ENCODE peak calls at places on chromosomes 12 and 14, in five cellular contexts. One of them, this sample, is unnamed.

GRCh38 chr12:103855036-103855712 is 14.1 kb upstream of the NT5DC3 start:
- DNase-seq in endothelial cell: no peak
- DNase-seq in stomach: no peak
- DNase-seq in AG09309: no peak
- DNase-seq in fibroblast of pulmonary artery: peak; percentile 55
- DNase-seq in this sample: peak; percentile 28

GRCh38 chr12:18690653-18691052 is 47.2 kb downstream of the PLCZ1 start:
- DNase-seq in endothelial cell: no peak
- DNase-seq in stomach: no peak
- DNase-seq in AG09309: peak; percentile 27
- DNase-seq in fibroblast of pulmonary artery: peak; percentile 72
- DNase-seq in this sample: peak; percentile 37

GRCh38 chr12:129531004-129531403 is 372.8 kb downstream of the TMEM132D start:
- DNase-seq in endothelial cell: no peak
- DNase-seq in stomach: peak; percentile 60
- DNase-seq in AG09309: no peak
- DNase-seq in fibroblast of pulmonary artery: no peak
- DNase-seq in this sample: no peak

GRCh38 chr12:6386038-6386437 is 2.1 kb downstream of the LTBR start:
- DNase-seq in endothelial cell: no peak
- DNase-seq in stomach: no peak
- DNase-seq in AG09309: no peak
- DNase-seq in fibroblast of pulmonary artery: no peak
- DNase-seq in this sample: no peak

GRCh38 chr12:111699962-111700361 is 14.1 kb downstream of the ACAD10 start:
- DNase-seq in endothelial cell: no peak
- DNase-seq in stomach: no peak
- DNase-seq in AG09309: no peak
- DNase-seq in fibroblast of pulmonary artery: no peak
- DNase-seq in this sample: no peak

GRCh38 chr12:49505672-49506071 is 33.2 kb upstream of the KCNH3 start:
- DNase-seq in endothelial cell: no peak
- DNase-seq in stomach: no peak
- DNase-seq in AG09309: no peak
- DNase-seq in fibroblast of pulmonary artery: peak; percentile 42
- DNase-seq in this sample: no peak

GRCh38 chr14:80988742-80989429 is 33.5 kb downstream of the TSHR start:
- DNase-seq in endothelial cell: no peak
- DNase-seq in stomach: no peak
- DNase-seq in AG09309: no peak
- DNase-seq in fibroblast of pulmonary artery: no peak
- DNase-seq in this sample: no peak

GRCh38 chr12:117832459-117833457 is 136.0 kb downstream of the KSR2 start:
- DNase-seq in endothelial cell: no peak
- DNase-seq in stomach: no peak
- DNase-seq in AG09309: peak; percentile 41
- DNase-seq in fibroblast of pulmonary artery: no peak
- DNase-seq in this sample: no peak

GRCh38 chr14:64764641-64765520 is 60.7 kb downstream of the PLEKHG3 start:
- DNase-seq in endothelial cell: peak; percentile 82
- DNase-seq in stomach: peak; percentile 77
- DNase-seq in AG09309: no peak
- DNase-seq in fibroblast of pulmonary artery: peak; percentile 80
- DNase-seq in this sample: peak; percentile 75

GRCh38 chr14:93733231-93733630 is 55.1 kb downstream of the PRIMA1 start:
- DNase-seq in endothelial cell: no peak
- DNase-seq in stomach: peak; percentile 44
- DNase-seq in AG09309: no peak
- DNase-seq in fibroblast of pulmonary artery: no peak
- DNase-seq in this sample: peak; percentile 4

GRCh38 chr12:86801439-86801838 is 545.2 kb upstream of the MGAT4C start:
- DNase-seq in endothelial cell: no peak
- DNase-seq in stomach: no peak
- DNase-seq in AG09309: no peak
- DNase-seq in fibroblast of pulmonary artery: no peak
- DNase-seq in this sample: no peak

GRCh38 chr12:94148841-94149780 is 734 bp downstream of the PLXNC1 start:
- DNase-seq in endothelial cell: peak; percentile 58
- DNase-seq in stomach: peak; percentile 33
- DNase-seq in AG09309: no peak
- DNase-seq in fibroblast of pulmonary artery: peak; percentile 50
- DNase-seq in this sample: peak; percentile 50

GRCh38 chr12:131072446-131073230 is 118.9 kb downstream of the ADGRD1 start:
- DNase-seq in endothelial cell: no peak
- DNase-seq in stomach: peak; percentile 20
- DNase-seq in AG09309: no peak
- DNase-seq in fibroblast of pulmonary artery: no peak
- DNase-seq in this sample: no peak

GRCh38 chr14:100747021-100747586 is 20.4 kb downstream of the DLK1 start:
- DNase-seq in endothelial cell: no peak
- DNase-seq in stomach: no peak
- DNase-seq in AG09309: peak; percentile 97
- DNase-seq in fibroblast of pulmonary artery: peak; percentile 88
- DNase-seq in this sample: peak; percentile 18

GRCh38 chr12:90953956-90954421 is 987 bp downstream of the CCER1 start:
- DNase-seq in endothelial cell: no peak
- DNase-seq in stomach: no peak
- DNase-seq in AG09309: no peak
- DNase-seq in fibroblast of pulmonary artery: no peak
- DNase-seq in this sample: no peak

GRCh38 chr12:91355150-91356006 is 172.8 kb upstream of the DCN start:
- DNase-seq in endothelial cell: peak; percentile 61
- DNase-seq in stomach: peak; percentile 66
- DNase-seq in AG09309: no peak
- DNase-seq in fibroblast of pulmonary artery: peak; percentile 88
- DNase-seq in this sample: peak; percentile 73

GRCh38 chr14:80615831-80616230 is 325.7 kb downstream of the CEP128 start:
- DNase-seq in endothelial cell: no peak
- DNase-seq in stomach: no peak
- DNase-seq in AG09309: no peak
- DNase-seq in fibroblast of pulmonary artery: no peak
- DNase-seq in this sample: no peak

GRCh38 chr14:95993768-95994592 is 45.2 kb upstream of the C14orf132 start:
- DNase-seq in endothelial cell: peak; percentile 21
- DNase-seq in stomach: no peak
- DNase-seq in AG09309: peak; percentile 4
- DNase-seq in fibroblast of pulmonary artery: peak; percentile 65
- DNase-seq in this sample: peak; percentile 29

GRCh38 chr12:88362439-88362838 is 217.8 kb downstream of the KITLG start:
- DNase-seq in endothelial cell: no peak
- DNase-seq in stomach: no peak
- DNase-seq in AG09309: no peak
- DNase-seq in fibroblast of pulmonary artery: peak; percentile 13
- DNase-seq in this sample: no peak

GRCh38 chr12:117732761-117733160 is 236.0 kb downstream of the KSR2 start:
- DNase-seq in endothelial cell: no peak
- DNase-seq in stomach: no peak
- DNase-seq in AG09309: no peak
- DNase-seq in fibroblast of pulmonary artery: no peak
- DNase-seq in this sample: no peak

GRCh38 chr14:74505831-74506230 is 12.3 kb downstream of the ISCA2 start:
- DNase-seq in endothelial cell: no peak
- DNase-seq in stomach: no peak
- DNase-seq in AG09309: no peak
- DNase-seq in fibroblast of pulmonary artery: no peak
- DNase-seq in this sample: no peak

GRCh38 chr12:72330291-72330690 is 58.1 kb downstream of the TRHDE start:
- DNase-seq in endothelial cell: no peak
- DNase-seq in stomach: no peak
- DNase-seq in AG09309: peak; percentile 50
- DNase-seq in fibroblast of pulmonary artery: no peak
- DNase-seq in this sample: no peak

GRCh38 chr12:26195641-26196423 is 459 bp downstream of the SSPN start:
- DNase-seq in endothelial cell: peak; percentile 28
- DNase-seq in stomach: peak; percentile 44
- DNase-seq in AG09309: no peak
- DNase-seq in fibroblast of pulmonary artery: peak; percentile 38
- DNase-seq in this sample: peak; percentile 30

GRCh38 chr14:33932526-33933292 is 18.2 kb downstream of the EGLN3 start:
- DNase-seq in endothelial cell: no peak
- DNase-seq in stomach: no peak
- DNase-seq in AG09309: no peak
- DNase-seq in fibroblast of pulmonary artery: peak; percentile 60
- DNase-seq in this sample: no peak

GRCh38 chr12:53972152-53972702 is 699 bp upstream of the HOXC11 start:
- DNase-seq in endothelial cell: no peak
- DNase-seq in stomach: no peak
- DNase-seq in AG09309: no peak
- DNase-seq in fibroblast of pulmonary artery: no peak
- DNase-seq in this sample: no peak

GRCh38 chr14:65750906-65751305 is 338.4 kb downstream of the FUT8 start:
- DNase-seq in endothelial cell: no peak
- DNase-seq in stomach: no peak
- DNase-seq in AG09309: no peak
- DNase-seq in fibroblast of pulmonary artery: no peak
- DNase-seq in this sample: no peak

GRCh38 chr12:92938018-92938417 is 8.9 kb upstream of the EEA1 start:
- DNase-seq in endothelial cell: no peak
- DNase-seq in stomach: no peak
- DNase-seq in AG09309: no peak
- DNase-seq in fibroblast of pulmonary artery: no peak
- DNase-seq in this sample: no peak

GRCh38 chr12:100868487-100868886 is 73.9 kb downstream of the ANO4 start:
- DNase-seq in endothelial cell: no peak
- DNase-seq in stomach: no peak
- DNase-seq in AG09309: peak; percentile 21
- DNase-seq in fibroblast of pulmonary artery: peak; percentile 22
- DNase-seq in this sample: no peak

GRCh38 chr14:29716150-29716549 is 211.5 kb downstream of the PRKD1 start:
- DNase-seq in endothelial cell: no peak
- DNase-seq in stomach: no peak
- DNase-seq in AG09309: no peak
- DNase-seq in fibroblast of pulmonary artery: peak; percentile 8
- DNase-seq in this sample: no peak

GRCh38 chr12:30797689-30798088 is 42.9 kb upstream of the CAPRIN2 start:
- DNase-seq in endothelial cell: no peak
- DNase-seq in stomach: no peak
- DNase-seq in AG09309: no peak
- DNase-seq in fibroblast of pulmonary artery: no peak
- DNase-seq in this sample: no peak
- TF ChIP-seq CTCF in endothelial cell: peak; percentile 20
- TF ChIP-seq CTCF in stomach: no peak
- TF ChIP-seq CTCF in AG09309: no peak
- TF ChIP-seq CTCF in fibroblast of pulmonary artery: no peak
- TF ChIP-seq CTCF in this sample: no peak

GRCh38 chr12:39145175-39145999 is 240.0 kb upstream of the CPNE8 start:
- DNase-seq in endothelial cell: peak; percentile 73
- DNase-seq in stomach: peak; percentile 30
- DNase-seq in AG09309: no peak
- DNase-seq in fibroblast of pulmonary artery: peak; percentile 43
- DNase-seq in this sample: no peak
- TF ChIP-seq CTCF in endothelial cell: peak; percentile 78
- TF ChIP-seq CTCF in stomach: peak; percentile 53
- TF ChIP-seq CTCF in AG09309: peak; percentile 52
- TF ChIP-seq CTCF in fibroblast of pulmonary artery: peak; percentile 55
- TF ChIP-seq CTCF in this sample: no peak

GRCh38 chr14:34983148-34983760 is 462 bp downstream of the SRP54 start:
- DNase-seq in endothelial cell: no peak
- DNase-seq in stomach: no peak
- DNase-seq in AG09309: no peak
- DNase-seq in fibroblast of pulmonary artery: no peak
- DNase-seq in this sample: no peak

GRCh38 chr14:34982421-34983147 is at the start of gene SRP54:
- DNase-seq in endothelial cell: peak; percentile 99
- DNase-seq in stomach: peak; percentile 99
- DNase-seq in AG09309: peak; percentile 87
- DNase-seq in fibroblast of pulmonary artery: peak; percentile 99
- DNase-seq in this sample: peak; percentile 99

GRCh38 chr14:34981743-34982420 is 910 bp upstream of the SRP54 start:
- DNase-seq in endothelial cell: peak; percentile 52
- DNase-seq in stomach: no peak
- DNase-seq in AG09309: no peak
- DNase-seq in fibroblast of pulmonary artery: peak; percentile 57
- DNase-seq in this sample: peak; percentile 34

GRCh38 chr14:34987180-34987579 is 4.4 kb downstream of the SRP54 start:
- DNase-seq in endothelial cell: no peak
- DNase-seq in stomach: no peak
- DNase-seq in AG09309: no peak
- DNase-seq in fibroblast of pulmonary artery: no peak
- DNase-seq in this sample: no peak

GRCh38 chr14:34985740-34986139 is 2.9 kb downstream of the SRP54 start:
- DNase-seq in endothelial cell: no peak
- DNase-seq in stomach: no peak
- DNase-seq in AG09309: no peak
- DNase-seq in fibroblast of pulmonary artery: no peak
- DNase-seq in this sample: no peak
- TF ChIP-seq CTCF in endothelial cell: no peak
- TF ChIP-seq CTCF in stomach: no peak
- TF ChIP-seq CTCF in AG09309: no peak
- TF ChIP-seq CTCF in fibroblast of pulmonary artery: no peak
- TF ChIP-seq CTCF in this sample: no peak

GRCh38 chr14:92673601-92674000 is 74.8 kb downstream of the LGMN start:
- DNase-seq in endothelial cell: no peak
- DNase-seq in stomach: no peak
- DNase-seq in AG09309: no peak
- DNase-seq in fibroblast of pulmonary artery: no peak
- DNase-seq in this sample: no peak

GRCh38 chr14:92666251-92666650 is 82.2 kb downstream of the LGMN start:
- DNase-seq in endothelial cell: no peak
- DNase-seq in stomach: no peak
- DNase-seq in AG09309: no peak
- DNase-seq in fibroblast of pulmonary artery: no peak
- DNase-seq in this sample: no peak

GRCh38 chr14:92668266-92668973 is 80.0 kb downstream of the LGMN start:
- DNase-seq in endothelial cell: no peak
- DNase-seq in stomach: no peak
- DNase-seq in AG09309: no peak
- DNase-seq in fibroblast of pulmonary artery: no peak
- DNase-seq in this sample: no peak

GRCh38 chr14:92670967-92671366 is 77.5 kb downstream of the LGMN start:
- DNase-seq in endothelial cell: no peak
- DNase-seq in stomach: no peak
- DNase-seq in AG09309: no peak
- DNase-seq in fibroblast of pulmonary artery: no peak
- DNase-seq in this sample: no peak

DNA sequence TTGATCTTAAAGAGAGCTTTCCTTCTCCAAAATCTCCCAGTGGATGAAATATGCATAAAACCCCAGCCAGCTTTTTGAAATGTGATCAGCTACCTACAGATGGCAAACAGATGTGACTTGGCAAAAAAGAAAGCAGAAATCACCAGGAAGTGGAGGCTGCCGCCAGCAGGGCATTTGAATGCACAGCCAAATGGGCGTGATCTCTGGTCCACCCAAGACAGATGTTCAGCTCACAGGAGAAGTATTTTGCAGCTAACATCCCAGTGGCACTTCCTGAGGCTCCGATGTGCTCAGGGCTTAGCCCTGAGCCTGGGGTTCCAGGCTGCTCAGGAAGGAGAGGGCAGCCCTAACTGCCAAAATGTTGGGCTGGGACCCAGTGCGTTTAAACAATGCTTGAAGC is 78.2 kb downstream of the LGMN start:
- DNase-seq in endothelial cell: no peak
- DNase-seq in stomach: no peak
- DNase-seq in AG09309: peak; percentile 86
- DNase-seq in fibroblast of pulmonary artery: peak; percentile 60
- DNase-seq in this sample: no peak
- TF ChIP-seq CTCF in endothelial cell: no peak
- TF ChIP-seq CTCF in stomach: no peak
- TF ChIP-seq CTCF in AG09309: peak; percentile 53
- TF ChIP-seq CTCF in fibroblast of pulmonary artery: peak; percentile 19
- TF ChIP-seq CTCF in this sample: no peak

GRCh38 chr12:113049976-113050742 is 6.4 kb upstream of the DTX1 start:
- DNase-seq in endothelial cell: peak; percentile 49
- DNase-seq in stomach: no peak
- DNase-seq in AG09309: no peak
- DNase-seq in fibroblast of pulmonary artery: peak; percentile 23
- DNase-seq in this sample: peak; percentile 70
- TF ChIP-seq CTCF in endothelial cell: no peak
- TF ChIP-seq CTCF in stomach: no peak
- TF ChIP-seq CTCF in AG09309: peak; percentile 34
- TF ChIP-seq CTCF in fibroblast of pulmonary artery: peak; percentile 34
- TF ChIP-seq CTCF in this sample: peak; percentile 46